ENCODE peak calls at places on chromosome 12, in four cellular contexts. P is mucosa of descending colon, X is heart left ventricle, O is uterus. E is an unnamed sample.

GRCh38 chr12:116784238-116784612 is 46.1 kb downstream of the RNFT2 start:
- DNase-seq in X (no peak), P (no peak), O (no peak), E (no peak)

GRCh38 chr12:39919790-39920189 is 186.1 kb downstream of the SLC2A13 start:
- DNase-seq in X (no peak), P (no peak), O (no peak), E (no peak)

GRCh38 chr12:113334786-113335539 is at the start of gene SLC8B1:
- DNase-seq in X (peak; percentile 90), P (peak; percentile 93), O (peak; percentile 92), E (peak; percentile 85)

GRCh38 chr12:8493084-8493483 is 20.2 kb upstream of the CLEC4D start:
- DNase-seq in X (no peak), O (no peak), P (peak; percentile 37), E (no peak)

GRCh38 chr12:89383235-89384049 is 31.1 kb upstream of the DUSP6 start:
- DNase-seq in P (no peak), O (no peak), X (no peak), E (no peak)

GRCh38 chr12:91774471-91774921 is 371.1 kb downstream of the BTG1 start:
- DNase-seq in X (no peak), P (peak; percentile 7), O (no peak), E (no peak)

GRCh38 chr12:122847921-122848421 is 12.7 kb downstream of the HIP1R start:
- DNase-seq in O (no peak), X (no peak), P (no peak), E (no peak)

GRCh38 chr12:25775968-25776367 is 182.5 kb upstream of the RASSF8 start:
- DNase-seq in P (no peak), O (no peak), X (no peak), E (peak; percentile 14)

GRCh38 chr12:31315089-31315725 is 10.7 kb downstream of the SINHCAF start:
- DNase-seq in O (no peak), P (no peak), X (no peak), E (no peak)

GRCh38 chr12:46154221-46154975 is 114.4 kb downstream of the SLC38A1 start:
- DNase-seq in X (no peak), O (no peak), P (no peak), E (no peak)

GRCh38 chr12:68971404-68971803 is 38.4 kb upstream of the CPM start:
- DNase-seq in P (no peak), X (no peak), O (no peak), E (no peak)

GRCh38 chr12:70876952-70877351 is 43.6 kb downstream of the PTPRR start:
- DNase-seq in X (no peak), P (no peak), O (no peak), E (no peak)

GRCh38 chr12:58408516-58408915 is 467.1 kb downstream of the ATP23 start:
- DNase-seq in P (no peak), O (no peak), X (no peak), E (peak; percentile 40)

GRCh38 chr12:94716339-94716738 is 66.0 kb upstream of the TMCC3 start:
- DNase-seq in X (no peak), P (no peak), O (no peak), E (no peak)

GRCh38 chr12:52391618-52392002 is 6.2 kb upstream of the KRT84 start:
- DNase-seq in O (peak; percentile 35), P (no peak), X (peak; percentile 68), E (no peak)

GRCh38 chr12:93003540-93004239 is 74.6 kb upstream of the EEA1 start:
- DNase-seq in X (no peak), P (no peak), O (no peak), E (no peak)
- H3K4me1 ChIP-seq in X (no peaks in the 10 kb centered on the region), P (no peaks in the 10 kb centered on the region), O (no peaks in the 10 kb centered on the region), E (no peaks in the 10 kb centered on the region)

GRCh38 chr12:3247596-3248270 is 170.6 kb downstream of the TSPAN9 start:
- DNase-seq in P (no peak), X (no peak), O (no peak), E (no peak)
- H3K4me1 ChIP-seq in P (no peaks in the 10 kb centered on the region), X (peaks cover 74% of the 10 kb centered on the region), O (peaks cover under 1% of the 10 kb centered on the region), E (peaks cover 4% of the 10 kb centered on the region)

GRCh38 chr12:6959376-6960290 is 8.5 kb downstream of the PTPN6 start:
- DNase-seq in X (no peak), O (no peak), P (no peak), E (no peak)

GRCh38 chr12:6961695-6962284 is 8.7 kb downstream of the PHB2 start:
- DNase-seq in O (peak; percentile 68), P (peak; percentile 81), X (peak; percentile 61), E (peak; percentile 60)

GRCh38 chr12:6962285-6963015 is 8.0 kb downstream of the PHB2 start:
- DNase-seq in X (peak; percentile 22), P (peak; percentile 85), O (no peak), E (peak; percentile 51)

GRCh38 chr12:6960291-6961277 is 9.4 kb downstream of the PTPN6 start:
- DNase-seq in X (peak; percentile 20), P (no peak), O (no peak), E (no peak)

DNA sequence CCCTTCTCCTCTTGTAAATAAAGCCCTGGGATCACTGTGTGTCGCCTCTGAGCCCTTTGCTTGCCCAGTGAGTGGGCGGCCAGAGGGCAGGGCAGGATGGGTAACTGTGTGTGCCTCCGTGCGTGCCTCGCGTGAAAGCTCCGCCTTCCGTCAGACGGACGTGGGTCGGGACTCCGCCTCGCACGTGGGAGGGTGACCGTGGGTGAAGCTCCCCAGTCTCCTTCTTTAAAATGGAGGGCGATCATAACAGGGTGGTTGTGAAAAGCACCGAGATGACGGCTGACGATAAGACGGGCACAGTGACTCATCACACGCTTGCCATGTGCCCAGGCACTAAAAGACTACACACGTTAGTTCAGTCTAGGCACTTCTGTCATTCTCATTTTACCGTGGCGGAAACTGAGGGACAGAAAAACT is 9.2 kb downstream of the PHB2 start:
- DNase-seq in X (peak; percentile 58), O (peak; percentile 81), P (peak; percentile 76), E (peak; percentile 58)
- H3K4me1 ChIP-seq in X (peaks cover 13% of the 10 kb centered on the region), O (peaks cover 3% of the 10 kb centered on the region), P (peaks cover 23% of the 10 kb centered on the region), E (peaks cover 14% of the 10 kb centered on the region)

DNA sequence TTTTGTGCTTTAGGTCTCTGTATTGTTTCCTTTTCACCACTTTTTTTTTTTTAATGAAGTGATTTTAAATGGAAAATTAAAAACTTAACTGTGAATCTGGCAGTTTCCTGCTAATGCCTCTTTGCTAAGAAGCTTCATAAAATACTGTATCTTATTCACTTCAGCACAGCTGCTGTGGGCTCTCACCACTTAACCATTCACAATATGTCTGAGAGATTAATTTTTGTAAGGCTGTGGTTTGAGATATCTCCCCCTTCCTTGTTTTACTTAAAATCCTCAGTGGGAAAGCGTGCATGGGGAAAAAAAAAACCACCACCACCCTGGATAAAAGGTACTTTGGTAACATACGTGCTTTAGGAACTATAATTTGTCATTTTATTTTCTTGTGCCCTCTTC is 115.9 kb downstream of the ETV6 start:
- DNase-seq in O (no peak), X (no peak), P (no peak), E (no peak)
- H3K4me1 ChIP-seq in O (peaks cover 6% of the 10 kb centered on the region), X (peaks cover 13% of the 10 kb centered on the region), P (peaks cover 53% of the 10 kb centered on the region), E (no peaks in the 10 kb centered on the region)

GRCh38 chr12:49698619-49699545 is 8.3 kb downstream of the FMNL3 start:
- DNase-seq in X (peak; percentile 40), P (peak; percentile 15), O (no peak), E (no peak)
- H3K4me1 ChIP-seq in X (peaks cover 20% of the 10 kb centered on the region), P (no peaks in the 10 kb centered on the region), O (peaks cover 10% of the 10 kb centered on the region), E (no peaks in the 10 kb centered on the region)

GRCh38 chr12:30164937-30165336 is 381.2 kb upstream of the TMTC1 start:
- DNase-seq in X (no peak), O (no peak), P (no peak), E (no peak)
- H3K4me1 ChIP-seq in X (no peaks in the 10 kb centered on the region), O (no peaks in the 10 kb centered on the region), P (no peaks in the 10 kb centered on the region), E (no peaks in the 10 kb centered on the region)

DNA sequence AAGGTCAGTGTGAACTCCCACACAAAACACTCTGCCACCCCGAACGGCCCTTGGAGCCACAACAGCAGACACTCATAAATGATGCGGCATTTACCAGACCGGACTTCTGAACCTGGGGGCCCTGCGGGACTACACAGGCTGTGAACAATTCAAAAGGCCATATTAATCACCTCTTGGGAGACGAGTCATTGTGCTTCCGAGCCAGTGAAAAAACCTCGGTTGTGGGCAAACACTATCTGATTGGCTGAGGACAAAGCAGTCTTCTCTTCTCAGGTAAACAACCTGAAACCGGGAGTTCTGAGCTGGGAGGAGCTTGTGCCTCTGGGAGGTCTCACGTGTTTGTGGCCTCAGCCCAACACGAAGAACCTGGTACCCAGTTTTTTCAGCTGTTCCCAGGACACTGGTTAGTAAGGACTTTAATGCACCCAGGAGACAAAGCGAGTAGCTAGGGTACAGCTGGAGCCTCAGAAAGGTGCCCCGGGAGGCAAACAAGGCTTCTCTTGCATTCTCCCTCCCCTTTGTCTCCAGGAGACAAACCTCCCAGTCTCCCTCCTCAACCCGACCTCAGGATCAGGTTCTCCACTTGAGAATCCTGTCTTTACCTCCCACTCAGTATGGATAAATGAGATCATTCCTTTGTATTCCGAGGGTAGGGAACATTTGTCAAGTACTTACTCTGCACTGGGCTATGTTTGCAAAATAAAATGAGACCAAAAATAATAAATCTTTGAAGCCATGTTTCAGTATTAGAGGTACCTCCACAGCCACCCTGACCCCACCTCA is 35.2 kb downstream of the VWF start:
- DNase-seq in O (no peak), X (no peak), P (no peak), E (peak; percentile 64)
- H3K4me1 ChIP-seq in O (no peaks in the 10 kb centered on the region), X (peaks cover 13% of the 10 kb centered on the region), P (no peaks in the 10 kb centered on the region), E (no peaks in the 10 kb centered on the region)

DNA sequence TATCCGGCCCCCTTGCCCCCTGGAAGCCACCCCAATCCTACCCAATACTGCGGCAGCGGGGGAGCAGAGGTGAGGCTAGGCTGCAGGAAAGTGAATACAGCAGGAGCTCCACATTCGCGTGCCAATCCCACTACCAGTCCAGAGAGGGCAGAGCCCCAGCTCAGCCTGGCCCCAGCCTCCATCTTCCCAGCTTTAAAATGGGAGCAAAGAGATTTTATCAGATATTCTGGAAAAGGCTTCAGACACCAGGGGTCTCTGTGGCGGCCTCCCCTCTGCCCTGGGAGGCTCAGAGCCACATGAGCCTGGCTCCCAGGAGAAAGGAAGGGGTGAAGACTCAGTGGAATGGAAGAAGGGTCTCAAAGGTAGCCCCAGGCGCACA is 72.7 kb downstream of the NCOR2 start:
- DNase-seq in P (no peak), X (no peak), O (no peak), E (no peak)
- H3K4me1 ChIP-seq in P (no peaks in the 10 kb centered on the region), X (peaks cover 46% of the 10 kb centered on the region), O (no peaks in the 10 kb centered on the region), E (peaks cover 23% of the 10 kb centered on the region)

E was measured in prostate gland.